ENCODE peak calls at places on chromosomes 4 and X, in six cellular contexts. M, W, B, J, Q and O are unnamed samples.

GRCh38 chrX:48589482-48590162 is 7.7 kb upstream of the WDR13 start:
- DNase-seq in M (no peak), W (peak), B (no peak), J (no peak), Q (no peak), O (no peak)

GRCh38 chrX:33272986-33273385 is 61.6 kb upstream of the DMD start:
- DNase-seq in M (no peak), W (no peak), B (no peak), J (no peak), Q (no peak), O (no peak)

GRCh38 chrX:130647468-130647867 is 245.7 kb downstream of the RBMX2 start:
- DNase-seq in M (no peak), W (no peak), B (no peak), J (no peak), Q (no peak), O (no peak)

GRCh38 chr4:114180481-114180880 is 201.0 kb upstream of the ARSJ start:
- DNase-seq in M (peak), W (peak), B (peak), J (peak), Q (peak), O (no peak)

GRCh38 chr4:138952405-138952804 is 63.2 kb upstream of the NOCT start:
- DNase-seq in M (no peak), W (no peak), B (no peak), J (no peak), Q (no peak), O (peak)

GRCh38 chr4:40745585-40745984 is 4.2 kb upstream of the NSUN7 start:
- DNase-seq in M (no peak), W (no peak), B (no peak), J (no peak), Q (no peak), O (no peak)

GRCh38 chr4:8188743-8189550 is 10.1 kb upstream of the SH3TC1 start:
- DNase-seq in M (peak), W (peak), B (no peak), J (no peak), Q (peak), O (no peak)

GRCh38 chr4:55458611-55459010 is 62.9 kb downstream of the TMEM165 start:
- DNase-seq in M (no peak), W (no peak), B (no peak), J (peak), Q (no peak), O (no peak)

GRCh38 chr4:3520796-3521600 is 11.2 kb downstream of the LRPAP1 start:
- DNase-seq in M (no peak), W (no peak), B (no peak), J (no peak), Q (no peak), O (no peak)

GRCh38 chr4:181278941-181279340 is 964.3 kb upstream of the TENM3 start:
- DNase-seq in M (no peak), W (no peak), B (no peak), J (no peak), Q (no peak), O (no peak)

GRCh38 chr4:77859256-77859655 is 3.4 kb upstream of the MRPL1 start:
- DNase-seq in M (peak), W (no peak), B (no peak), J (peak), Q (no peak), O (no peak)

GRCh38 chrX:11406109-11406755 is 113.0 kb downstream of the AMELX start:
- DNase-seq in M (no peak), W (no peak), B (no peak), J (no peak), Q (no peak), O (no peak)

GRCh38 chrX:39431893-39432292 is 630.6 kb downstream of the MID1IP1 start:
- DNase-seq in M (no peak), W (no peak), B (no peak), J (no peak), Q (no peak), O (no peak)

GRCh38 chrX:40727599-40728252 is 7.6 kb downstream of the MED14 start:
- DNase-seq in M (no peak), W (no peak), B (no peak), J (no peak), Q (no peak), O (no peak)

GRCh38 chr4:122661661-122662160 is 40.8 kb upstream of the IL21 start:
- DNase-seq in M (no peak), W (no peak), B (no peak), J (no peak), Q (no peak), O (no peak)

GRCh38 chrX:80808854-80809493 is 703 bp downstream of the BRWD3 start:
- DNase-seq in M (peak), W (peak), B (peak), J (peak), Q (no peak), O (no peak)

GRCh38 chr4:133921280-133922195 is 280.1 kb downstream of the PABPC4L start:
- DNase-seq in M (no peak), W (no peak), B (no peak), J (peak), Q (no peak), O (no peak)

GRCh38 chr4:15833801-15834200 is 55.7 kb downstream of the CD38 start:
- DNase-seq in M (no peak), W (no peak), B (no peak), J (no peak), Q (no peak), O (no peak)

GRCh38 chr4:98314791-98315565 is 53.8 kb downstream of the RAP1GDS1 start:
- DNase-seq in M (no peak), W (no peak), B (no peak), J (no peak), Q (no peak), O (no peak)

GRCh38 chr4:71187399-71188196 is 151.2 kb upstream of the SLC4A4 start:
- DNase-seq in M (peak), W (peak), B (peak), J (no peak), Q (no peak), O (no peak)
- TF ChIP-seq POLR2A in M (no peak), W (peak), B (no peak), J (no peak), Q (no peak), O (no peak)

GRCh38 chr4:38672247-38673071 is 8.5 kb downstream of the KLF3 start:
- DNase-seq in M (peak), W (no peak), B (no peak), J (no peak), Q (no peak), O (no peak)
- TF ChIP-seq POLR2A in M (peak), W (no peak), B (no peak), J (no peak), Q (no peak), O (no peak)

DNA sequence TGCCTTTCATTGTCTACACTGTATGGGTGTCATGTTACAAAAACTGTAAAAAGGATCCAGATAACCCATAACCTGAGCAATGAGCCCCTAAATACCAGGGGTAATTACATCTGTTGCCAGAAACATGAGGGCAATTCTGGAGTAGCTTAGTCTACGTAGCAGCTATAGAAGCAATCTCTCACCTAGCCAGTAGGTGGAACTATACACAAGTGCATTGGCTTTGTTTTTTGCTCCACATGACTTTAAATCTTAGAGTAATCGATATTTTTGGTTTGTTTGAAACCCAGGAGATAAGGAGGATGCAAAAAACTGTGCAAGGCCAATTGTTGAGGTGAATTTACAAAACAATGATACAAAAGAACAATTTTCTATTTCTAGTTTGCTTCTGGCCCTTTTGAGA is 57.5 kb downstream of the GPR82 start:
- DNase-seq in M (no peak), W (no peak), B (peak), J (peak), Q (no peak), O (no peak)
- TF ChIP-seq POLR2A in M (no peak), W (no peak), B (no peak), J (no peak), Q (no peak), O (no peak)

DNA sequence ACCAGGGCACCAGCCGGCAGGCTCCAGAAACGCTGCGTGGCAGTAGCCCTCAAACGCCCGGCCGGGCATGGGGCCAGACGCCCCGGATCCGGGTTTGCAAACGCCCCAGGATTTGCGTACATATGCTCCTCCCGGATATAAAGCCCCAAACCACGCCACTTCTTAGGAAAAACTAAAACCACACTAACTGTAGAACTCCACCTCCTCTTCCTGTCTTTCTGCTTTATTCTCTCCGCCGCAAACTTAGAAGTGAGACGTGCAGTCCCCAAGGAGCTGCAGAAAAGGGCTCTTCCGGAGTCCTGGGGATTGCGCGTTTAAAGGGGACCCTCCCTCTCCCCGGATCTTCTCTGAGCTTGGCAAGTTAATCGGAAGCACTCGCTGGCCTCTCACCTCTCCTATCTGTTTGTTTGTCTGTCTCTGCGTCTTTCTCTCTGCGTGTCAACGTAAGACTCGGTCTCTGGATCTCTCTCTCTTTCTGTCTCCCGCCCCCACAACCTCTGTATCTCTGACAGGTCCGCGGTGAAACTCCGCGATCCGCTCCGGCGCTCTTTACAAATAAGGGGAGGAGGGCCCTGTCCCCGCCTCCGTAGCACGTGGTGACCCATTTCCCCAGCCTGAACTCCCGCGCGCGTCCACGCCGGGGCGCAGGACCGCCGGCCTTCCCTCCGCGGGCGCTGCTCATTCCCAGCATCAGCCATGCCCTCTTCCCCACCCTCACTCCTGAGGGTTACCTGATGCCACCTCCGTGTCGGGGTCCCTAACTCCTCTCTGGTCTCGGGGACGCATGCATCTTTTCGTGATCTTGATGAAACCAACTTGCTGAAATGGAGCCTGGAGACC is at the start of gene SLC39A8:
- DNase-seq in M (peak), W (peak), B (peak), J (peak), Q (peak), O (peak)
- TF ChIP-seq POLR2A in M (peak), W (peak), B (no peak), J (peak), Q (no peak), O (peak)

GRCh38 chrX:53227224-53227765 is 2.3 kb upstream of the KDM5C start:
- DNase-seq in M (no peak), W (no peak), B (no peak), J (no peak), Q (no peak), O (no peak)

GRCh38 chrX:53223068-53223693 is 1.8 kb downstream of the KDM5C start:
- DNase-seq in M (no peak), W (no peak), B (no peak), J (no peak), Q (no peak), O (no peak)

GRCh38 chrX:53224860-53225797 is at the start of gene KDM5C:
- DNase-seq in M (peak), W (peak), B (peak), J (peak), Q (peak), O (peak)

GRCh38 chrX:53230116-53230515 is 5.1 kb upstream of the KDM5C start:
- DNase-seq in M (no peak), W (no peak), B (no peak), J (no peak), Q (no peak), O (no peak)

DNA sequence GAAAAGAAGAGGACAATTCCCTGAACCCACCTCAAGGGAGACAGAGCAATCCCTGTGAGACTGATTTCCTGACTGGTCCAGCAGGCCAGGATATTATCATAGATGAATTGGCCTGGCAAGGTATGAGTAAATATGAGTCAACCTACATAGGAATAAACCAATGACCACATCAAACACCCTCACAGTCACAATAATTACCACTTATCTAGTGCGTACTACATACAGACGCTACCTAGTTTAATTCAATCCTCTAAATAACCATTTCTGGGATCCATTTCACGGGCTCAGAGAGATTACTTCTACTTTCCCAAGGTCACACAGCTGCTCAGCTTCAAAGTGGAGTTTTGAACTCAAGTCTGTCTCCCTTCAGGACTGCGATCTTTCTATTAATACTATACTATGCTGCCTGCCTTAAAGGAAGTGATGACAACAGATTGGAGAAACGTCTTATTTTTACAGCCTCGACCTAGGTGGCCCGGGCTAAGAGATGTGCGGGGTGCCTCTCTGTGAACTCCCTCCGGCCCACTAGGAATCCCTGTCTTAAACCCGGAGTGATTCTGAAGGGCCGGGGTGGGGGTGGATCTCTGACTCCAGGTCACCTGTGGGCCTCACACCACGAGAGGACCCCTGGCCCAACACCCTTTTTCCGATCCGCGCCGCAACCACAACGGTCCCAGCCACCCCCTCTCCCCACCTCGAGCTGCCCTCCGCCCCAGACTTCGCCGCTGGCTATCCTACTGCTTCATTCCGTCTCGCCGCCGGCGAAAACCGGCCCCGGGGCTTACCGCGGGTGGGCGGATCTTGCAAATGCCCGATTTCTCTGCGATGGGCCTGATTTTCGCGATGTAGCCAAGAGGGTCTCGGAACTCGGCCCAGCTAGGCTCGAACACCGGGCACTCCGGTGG is 800 bp downstream of the KDM5C start:
- DNase-seq in M (peak), W (no peak), B (peak), J (peak), Q (no peak), O (peak)
- TF ChIP-seq POLR2A in M (peak), W (no peak), B (no peak), J (no peak), Q (no peak), O (no peak)

GRCh38 chr4:38323141-38323634 is 340.8 kb upstream of the KLF3 start:
- DNase-seq in M (no peak), W (no peak), B (no peak), J (no peak), Q (no peak), O (no peak)
- TF ChIP-seq POLR2A in M (no peak), W (no peak), B (no peak), J (no peak), Q (no peak), O (peak)